ENCODE peak calls at places on chromosomes 2 and 18, in eight cellular contexts. S is CD4-positive, CD25-positive, alpha-beta regulatory T cell; R is vagina; B is A549; U is GM23248; I is lower lobe of right lung; E is IMR-90; H is adrenal gland. J is an unnamed sample.

GRCh38 chr2:32135409-32135808 is 30.3 kb upstream of the SLC30A6 start:
- DNase-seq in S (peak; percentile 59), R (no peak), B (peak; percentile 94), U (peak; percentile 87), I (no peak), E (peak; percentile 80), H (peak; percentile 56), J (no peak)

GRCh38 chr2:145484443-145485086 is 964.6 kb upstream of the ZEB2 start:
- DNase-seq in S (no peak), R (no peak), B (peak; percentile 1), U (peak; percentile 88), I (no peak), E (peak; percentile 66), H (no peak), J (no peak)

GRCh38 chr2:241680827-241681599 is 5.6 kb downstream of the DTYMK start:
- DNase-seq in S (no peak), R (no peak), B (no peak), U (peak; percentile 99), I (no peak), E (peak; percentile 99), H (peak; percentile 77), J (no peak)

GRCh38 chr2:223692227-223692947 is 90.2 kb upstream of the SCG2 start:
- DNase-seq in S (no peak), R (no peak), B (peak; percentile 58), U (peak; percentile 79), I (no peak), E (peak; percentile 67), H (peak; percentile 53), J (peak; percentile 0)

GRCh38 chr18:57586243-57587049 is at the start of gene FECH:
- DNase-seq in S (peak; percentile 72), R (no peak), B (peak; percentile 40), U (peak; percentile 86), I (peak; percentile 90), E (peak; percentile 71), H (peak; percentile 80), J (peak; percentile 44)

GRCh38 chr2:75632091-75632704 is 14.4 kb upstream of the MRPL19 start:
- DNase-seq in S (no peak), R (no peak), B (no peak), U (peak; percentile 79), I (no peak), E (no peak), H (no peak), J (no peak)

GRCh38 chr2:173134703-173135102 is 59.1 kb downstream of the MAP3K20 start:
- DNase-seq in S (peak; percentile 29), R (no peak), B (no peak), U (no peak), I (peak; percentile 42), E (no peak), H (peak; percentile 26), J (no peak)

GRCh38 chr2:162113771-162114168 is 38.3 kb downstream of the GCG start:
- DNase-seq in S (no peak), R (no peak), B (no peak), U (peak; percentile 76), I (no peak), E (peak; percentile 80), H (peak; percentile 62), J (no peak)

GRCh38 chr18:12657048-12657848 is 659 bp downstream of the SPIRE1 start:
- DNase-seq in S (peak; percentile 41), R (no peak), B (peak; percentile 10), U (peak; percentile 82), I (peak; percentile 64), E (peak; percentile 48), H (peak; percentile 56), J (no peak)

GRCh38 chr2:26495705-26496271 is 17.9 kb upstream of the OTOF start:
- DNase-seq in S (no peak), R (no peak), B (no peak), U (no peak), I (no peak), E (no peak), H (no peak), J (no peak)

GRCh38 chr2:151182396-151182795 is 79.3 kb downstream of the RBM43 start:
- DNase-seq in S (no peak), R (no peak), B (no peak), U (no peak), I (no peak), E (no peak), H (no peak), J (no peak)
- H3K4me3 ChIP-seq in S (no peak overlapping the region), R (no peak overlapping the region), B (no peak overlapping the region), U (no peak overlapping the region), I (no peak overlapping the region), E (no peak overlapping the region), H (no peak overlapping the region), J (no peak overlapping the region)

GRCh38 chr2:64639691-64640090 is 14.0 kb downstream of the SERTAD2 start:
- DNase-seq in S (no peak), R (no peak), B (no peak), U (no peak), I (no peak), E (no peak), H (no peak), J (no peak)
- H3K4me1 ChIP-seq in S (peaks cover 44% of the 10 kb centered on the region), R (peaks cover 86% of the 10 kb centered on the region), B (peaks cover 60% of the 10 kb centered on the region), U (peaks cover 60% of the 10 kb centered on the region), I (peaks cover 70% of the 10 kb centered on the region), E (peaks cover 18% of the 10 kb centered on the region), H (peaks cover 62% of the 10 kb centered on the region), J (no peaks in the 10 kb centered on the region)

GRCh38 chr2:231203087-231203486 is 4.7 kb downstream of the ARMC9 start:
- DNase-seq in S (no peak), R (no peak), B (no peak), U (no peak), I (no peak), E (no peak), H (no peak), J (no peak)

GRCh38 chr2:231199219-231199618 is 788 bp downstream of the ARMC9 start:
- DNase-seq in S (no peak), R (no peak), B (no peak), U (peak; percentile 84), I (no peak), E (peak; percentile 52), H (no peak), J (no peak)

GRCh38 chr2:231200805-231201474 is 2.5 kb downstream of the ARMC9 start:
- DNase-seq in S (no peak), R (no peak), B (no peak), U (peak; percentile 75), I (no peak), E (peak; percentile 63), H (no peak), J (no peak)

GRCh38 chr2:231204146-231204545 is 5.7 kb downstream of the ARMC9 start:
- DNase-seq in S (no peak), R (no peak), B (no peak), U (no peak), I (no peak), E (no peak), H (no peak), J (no peak)

DNA sequence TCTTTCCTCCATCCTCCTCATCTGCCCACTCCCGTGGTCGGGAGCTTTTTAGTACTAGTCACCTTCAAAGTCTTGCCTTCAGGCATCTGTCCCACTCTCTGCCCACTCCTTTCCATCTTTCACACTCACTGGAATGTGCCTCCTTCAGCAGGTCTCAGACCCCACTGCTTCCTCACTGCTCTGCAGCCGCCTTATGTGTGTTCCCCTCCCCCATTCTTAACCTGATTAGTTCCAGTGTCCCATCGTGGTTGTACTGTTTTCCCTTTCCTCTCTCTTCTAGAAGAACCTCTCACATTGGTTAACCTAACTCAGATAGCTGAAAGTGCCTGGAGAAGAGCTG is 3.0 kb downstream of the ARMC9 start:
- DNase-seq in S (no peak), R (no peak), B (no peak), U (no peak), I (no peak), E (no peak), H (no peak), J (no peak)
- H3K4me3 ChIP-seq in S (no peak overlapping the region), R (no peak overlapping the region), B (no peak overlapping the region), U (no peak overlapping the region), I (no peak overlapping the region), E (no peak overlapping the region), H (no peak overlapping the region), J (no peak overlapping the region)

GRCh38 chr2:105669384-105669891 is 75.3 kb upstream of the NCK2 start:
- DNase-seq in S (no peak), R (no peak), B (no peak), U (no peak), I (no peak), E (no peak), H (no peak), J (no peak)

GRCh38 chr2:105674406-105674805 is 70.3 kb upstream of the NCK2 start:
- DNase-seq in S (no peak), R (no peak), B (no peak), U (no peak), I (no peak), E (no peak), H (peak; percentile 32), J (no peak)

GRCh38 chr2:105674859-105675541 is 69.7 kb upstream of the NCK2 start:
- DNase-seq in S (peak; percentile 41), R (no peak), B (no peak), U (no peak), I (no peak), E (no peak), H (no peak), J (no peak)

GRCh38 chr2:105675841-105676240 is 68.9 kb upstream of the NCK2 start:
- DNase-seq in S (no peak), R (no peak), B (no peak), U (no peak), I (no peak), E (no peak), H (no peak), J (no peak)

GRCh38 chr2:105671156-105671555 is 73.6 kb upstream of the NCK2 start:
- DNase-seq in S (no peak), R (no peak), B (no peak), U (peak; percentile 86), I (no peak), E (peak; percentile 24), H (no peak), J (no peak)
- H3K4me1 ChIP-seq in S (peaks cover 4% of the 10 kb centered on the region), R (no peaks in the 10 kb centered on the region), B (no peaks in the 10 kb centered on the region), U (peaks cover 4% of the 10 kb centered on the region), I (no peaks in the 10 kb centered on the region), E (no peaks in the 10 kb centered on the region), H (no peaks in the 10 kb centered on the region), J (no peaks in the 10 kb centered on the region)

GRCh38 chr2:95539836-95540235 is 52.0 kb upstream of the TRIM43 start:
- DNase-seq in S (peak; percentile 14), R (no peak), B (no peak), U (no peak), I (no peak), E (no peak), H (no peak), J (no peak)

DNA sequence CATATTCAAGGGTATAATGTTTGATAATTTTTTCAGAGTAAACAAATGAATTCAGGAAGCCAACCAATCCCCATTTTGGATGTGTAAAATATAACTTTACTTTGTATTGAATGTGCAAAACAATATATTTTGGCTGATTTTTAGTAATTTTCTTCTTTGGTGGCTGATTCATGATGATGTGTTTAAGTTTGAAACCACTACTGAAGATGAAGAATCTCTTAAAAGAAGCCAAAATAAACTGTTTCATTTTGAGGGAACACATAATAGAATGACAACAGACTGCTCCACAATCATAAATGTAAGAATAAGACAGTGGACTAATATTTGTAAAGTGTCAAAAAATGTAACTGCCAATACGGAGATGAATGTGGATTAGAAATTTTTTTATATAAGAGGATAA is 52.5 kb upstream of the TRIM43 start:
- DNase-seq in S (no peak), R (no peak), B (no peak), U (peak; percentile 40), I (no peak), E (peak; percentile 18), H (no peak), J (no peak)
- H3K4me3 ChIP-seq in S (no peak overlapping the region), R (no peak overlapping the region), B (no peak overlapping the region), U (no peak overlapping the region), I (no peak overlapping the region), E (no peak overlapping the region), H (no peak overlapping the region), J (no peak overlapping the region)